ENCODE peak calls at places on chromosomes 4 and X, in five cellular contexts. W is heart left ventricle, R is RPMI7951, O is iPS-NIHi11, G is right atrium auricular region. E is an unnamed sample.

GRCh38 chrX:102154900-102155805 is 624 bp downstream of the BEX5 start:
- DNase-seq in W (no peak), R (no peak), O (no peak), G (no peak), E (no peak)

GRCh38 chr4:48909697-48910096 is 3.1 kb upstream of the OCIAD2 start:
- DNase-seq in W (no peak), R (peak; percentile 95), O (peak; percentile 23), G (no peak), E (no peak)

GRCh38 chr4:15654556-15655222 is 468 bp downstream of the FBXL5 start:
- DNase-seq in W (peak; percentile 55), R (peak; percentile 47), O (peak; percentile 75), G (peak; percentile 66), E (peak; percentile 71)

GRCh38 chr4:6767341-6767724 is 15.2 kb upstream of the KIAA0232 start:
- DNase-seq in W (no peak), R (peak; percentile 30), O (no peak), G (no peak), E (no peak)

GRCh38 chr4:98659106-98659592 is 738 bp upstream of the TSPAN5 start:
- DNase-seq in W (no peak), R (peak; percentile 57), O (peak; percentile 24), G (no peak), E (no peak)

GRCh38 chr4:129344058-129344457 is 248.1 kb downstream of the C4orf33 start:
- DNase-seq in W (no peak), R (peak; percentile 43), O (peak; percentile 44), G (no peak), E (no peak)

GRCh38 chr4:27318740-27319139 is 458.1 kb downstream of the STIM2 start:
- DNase-seq in W (no peak), R (no peak), O (peak; percentile 81), G (no peak), E (no peak)

GRCh38 chr4:185219551-185220344 is 10.3 kb downstream of the SNX25 start:
- DNase-seq in W (peak; percentile 38), R (peak; percentile 79), O (no peak), G (no peak), E (no peak)

GRCh38 chrX:128816919-128817318 is 706.4 kb downstream of the SMARCA1 start:
- DNase-seq in W (no peak), R (no peak), O (peak; percentile 23), G (no peak), E (no peak)

GRCh38 chr4:6282247-6282646 is 12.6 kb downstream of the WFS1 start:
- DNase-seq in W (no peak), R (no peak), O (no peak), G (no peak), E (no peak)

GRCh38 chr4:1410491-1411325 is 4.5 kb upstream of the NKX1-1 start:
- DNase-seq in W (peak; percentile 33), R (peak; percentile 32), O (peak; percentile 98), G (peak; percentile 49), E (peak; percentile 70)

GRCh38 chr4:41865306-41865980 is 69.8 kb upstream of the TMEM33 start:
- DNase-seq in W (no peak), R (no peak), O (peak; percentile 37), G (no peak), E (peak; percentile 57)

GRCh38 chr4:112585977-112586736 is 50.6 kb downstream of the ZGRF1 start:
- DNase-seq in W (no peak), R (no peak), O (no peak), G (no peak), E (no peak)

GRCh38 chr4:122787940-122788339 is 38.7 kb upstream of the FGF2 start:
- DNase-seq in W (no peak), R (no peak), O (no peak), G (no peak), E (no peak)

GRCh38 chr4:22987861-22988260 is 295.1 kb downstream of the GBA3 start:
- DNase-seq in W (no peak), R (peak; percentile 69), O (no peak), G (no peak), E (no peak)

GRCh38 chr4:109915385-109916002 is 2.8 kb downstream of the EGF start:
- DNase-seq in W (no peak), R (no peak), O (no peak), G (no peak), E (no peak)

GRCh38 chr4:575281-576141 is 584 bp downstream of the TMEM271 start:
- DNase-seq in W (no peak), R (no peak), O (peak; percentile 93), G (no peak), E (peak; percentile 47)

GRCh38 chrX:131746491-131746968 is 202.7 kb downstream of the OR13H1 start:
- DNase-seq in W (no peak), R (peak; percentile 80), O (no peak), G (peak; percentile 86), E (no peak)

GRCh38 chrX:17036172-17036961 is 89.9 kb downstream of the REPS2 start:
- DNase-seq in W (no peak), R (no peak), O (no peak), G (no peak), E (no peak)

GRCh38 chrX:78800694-78801093 is 53.2 kb downstream of the LPAR4 start:
- DNase-seq in W (no peak), R (no peak), O (no peak), G (no peak), E (no peak)

GRCh38 chr4:180960758-180961401 is 1282.3 kb upstream of the TENM3 start:
- DNase-seq in W (no peak), R (no peak), O (no peak), G (no peak), E (no peak)